ENCODE peak calls at places on chromosomes 3 and 15, in six cellular contexts. M, I, H, Z, J and K are unnamed samples.

GRCh38 chr15:66477011-66477410 is 20.6 kb downstream of the SNAPC5 start:
- DNase-seq in M (no peak), I (no peak), H (no peak), Z (no peak), J (no peak), K (no peak)

GRCh38 chr3:15572138-15572537 is 29.2 kb downstream of the HACL1 start:
- DNase-seq in M (no peak), I (no peak), H (no peak), Z (no peak), J (no peak), K (no peak)

GRCh38 chr3:72354486-72354885 is 493.8 kb downstream of the SHQ1 start:
- DNase-seq in M (no peak), I (no peak), H (no peak), Z (no peak), J (no peak), K (no peak)

GRCh38 chr3:195613468-195614069 is 29.8 kb upstream of the APOD start:
- DNase-seq in M (no peak), I (no peak), H (peak), Z (no peak), J (no peak), K (no peak)

GRCh38 chr3:56837196-56837955 is 35.6 kb upstream of the ARHGEF3 start:
- DNase-seq in M (no peak), I (no peak), H (peak), Z (no peak), J (no peak), K (no peak)

GRCh38 chr15:58442122-58442521 is 10.3 kb downstream of the LIPC start:
- DNase-seq in M (no peak), I (no peak), H (peak), Z (no peak), J (no peak), K (no peak)

GRCh38 chr3:40476478-40477470 is at the start of gene ZNF619:
- DNase-seq in M (peak), I (peak), H (peak), Z (peak), J (peak), K (peak)

GRCh38 chr3:103963599-103963998 is 1403.1 kb upstream of the ALCAM start:
- DNase-seq in M (no peak), I (no peak), H (no peak), Z (no peak), J (no peak), K (no peak)

GRCh38 chr3:126418661-126419131 is 24.0 kb downstream of the CFAP100 start:
- DNase-seq in M (no peak), I (no peak), H (no peak), Z (no peak), J (no peak), K (no peak)

GRCh38 chr15:70494861-70495571 is 268.3 kb downstream of the UACA start:
- DNase-seq in M (no peak), I (no peak), H (peak), Z (no peak), J (no peak), K (no peak)

GRCh38 chr3:194575484-194576210 is 57.6 kb downstream of the TMEM44 start:
- DNase-seq in M (no peak), I (no peak), H (peak), Z (no peak), J (no peak), K (no peak)

GRCh38 chr15:57640935-57641682 is 49.4 kb downstream of the MYZAP start:
- DNase-seq in M (peak), I (no peak), H (peak), Z (no peak), J (no peak), K (peak)

GRCh38 chr3:65810277-65810676 is 228.4 kb downstream of the MAGI1 start:
- DNase-seq in M (no peak), I (no peak), H (no peak), Z (no peak), J (no peak), K (no peak)

GRCh38 chr3:104628185-104628789 is 738.4 kb upstream of the ALCAM start:
- DNase-seq in M (peak), I (no peak), H (peak), Z (no peak), J (no peak), K (peak)

GRCh38 chr3:155946178-155946577 is 75.7 kb downstream of the GMPS start:
- DNase-seq in M (no peak), I (no peak), H (peak), Z (no peak), J (no peak), K (no peak)

GRCh38 chr15:29034151-29034550 is 148.4 kb downstream of the APBA2 start:
- DNase-seq in M (no peak), I (no peak), H (no peak), Z (no peak), J (no peak), K (no peak)

GRCh38 chr3:133488785-133489367 is 84.6 kb upstream of the CDV3 start:
- DNase-seq in M (no peak), I (no peak), H (peak), Z (no peak), J (no peak), K (peak)

GRCh38 chr3:146133436-146133835 is 27.5 kb downstream of the PLOD2 start:
- DNase-seq in M (no peak), I (no peak), H (no peak), Z (no peak), J (no peak), K (peak)

GRCh38 chr15:100902436-100903190 is 16.5 kb upstream of the LRRK1 start:
- DNase-seq in M (peak), I (no peak), H (peak), Z (no peak), J (no peak), K (peak)

GRCh38 chr15:77181305-77182074 is 110.6 kb upstream of the TSPAN3 start:
- DNase-seq in M (peak), I (no peak), H (no peak), Z (no peak), J (no peak), K (no peak)

GRCh38 chr3:197154-197855 is 742 bp downstream of the CHL1 start:
- DNase-seq in M (no peak), I (no peak), H (no peak), Z (peak), J (no peak), K (no peak)

GRCh38 chr3:42369304-42369703 is 41.1 kb downstream of the LYZL4 start:
- DNase-seq in M (peak), I (no peak), H (no peak), Z (peak), J (no peak), K (peak)

GRCh38 chr3:106813742-106814141 is 563.5 kb upstream of the CCDC54 start:
- DNase-seq in M (no peak), I (no peak), H (no peak), Z (no peak), J (no peak), K (no peak)

GRCh38 chr15:68818671-68819450 is 1.8 kb downstream of the ANP32A start:
- DNase-seq in M (peak), I (no peak), H (peak), Z (peak), J (no peak), K (peak)

GRCh38 chr3:122564155-122564912 is at the start of the genes DTX3L and PARP9:
- DNase-seq in M (peak), I (peak), H (peak), Z (peak), J (peak), K (peak)

GRCh38 chr3:123026551-123027291 is 842 bp downstream of the SEMA5B start:
- DNase-seq in M (no peak), I (no peak), H (no peak), Z (no peak), J (no peak), K (peak)

GRCh38 chr3:101279765-101280385 is 40.5 kb downstream of the IMPG2 start:
- DNase-seq in M (no peak), I (no peak), H (peak), Z (no peak), J (no peak), K (no peak)

GRCh38 chr3:156404217-156404616 is 150.7 kb downstream of the SSR3 start:
- DNase-seq in M (no peak), I (no peak), H (no peak), Z (no peak), J (no peak), K (no peak)

GRCh38 chr3:189304465-189305341 is 132.9 kb downstream of the TPRG1 start:
- DNase-seq in M (peak), I (peak), H (peak), Z (peak), J (no peak), K (peak)

GRCh38 chr3:53666026-53666425 is 171.6 kb downstream of the CACNA1D start:
- DNase-seq in M (no peak), I (no peak), H (no peak), Z (no peak), J (no peak), K (no peak)

GRCh38 chr3:44992555-44993470 is 16.8 kb downstream of the EXOSC7 start:
- DNase-seq in M (peak), I (no peak), H (no peak), Z (no peak), J (no peak), K (no peak)